ENCODE peak calls at places on chromosomes 1 and 21, in ten cellular contexts. X is endothelial cell, C is mucosa of descending colon, S is tibial nerve, H is endothelial cell of umbilical vein, I is HL-60, F is GM06990, O is BJ, U is uterus, T is tibial artery. E is an unnamed sample.
A peak's percentile ranks its signal among the peaks of the same experiment; 100 is the strongest.

GRCh38 chr1:228955691-228956090 is 220.4 kb downstream of the RHOU start:
- DNase-seq in X (no peak), C (no peak), S (no peak), H (no peak), I (no peak), F (no peak), O (no peak), U (no peak), T (no peak), E (no peak)

GRCh38 chr1:96544831-96545221 is 176.8 kb upstream of the PTBP2 start:
- DNase-seq in X (no peak), C (no peak), S (no peak), H (no peak), I (peak; percentile 55), F (no peak), O (no peak), U (no peak), T (no peak), E (no peak)

GRCh38 chr1:74731399-74732052 is 1.3 kb downstream of the CRYZ start:
- DNase-seq in X (no peak), C (peak; percentile 7), S (no peak), H (peak; percentile 47), I (no peak), F (no peak), O (no peak), U (no peak), T (no peak), E (no peak)

GRCh38 chr1:167722152-167722869 is 529 bp downstream of the MPZL1 start:
- DNase-seq in X (peak; percentile 54), C (peak; percentile 55), S (no peak), H (peak; percentile 52), I (no peak), F (peak; percentile 51), O (no peak), U (no peak), T (peak; percentile 70), E (peak; percentile 75)

GRCh38 chr1:109718495-109718894 is 6.4 kb downstream of the GSTM5 start:
- DNase-seq in X (no peak), C (peak; percentile 55), S (no peak), H (peak; percentile 32), I (no peak), F (no peak), O (no peak), U (no peak), T (no peak), E (no peak)

GRCh38 chr1:228265167-228265566 is 57.3 kb downstream of the OBSCN start:
- DNase-seq in X (no peak), C (no peak), S (no peak), H (peak; percentile 36), I (no peak), F (no peak), O (no peak), U (no peak), T (no peak), E (no peak)

GRCh38 chr1:28392027-28392652 is 22.6 kb downstream of the PHACTR4 start:
- DNase-seq in X (no peak), C (no peak), S (no peak), H (no peak), I (peak; percentile 52), F (no peak), O (peak; percentile 76), U (no peak), T (no peak), E (no peak)

GRCh38 chr1:198678901-198679329 is 40.1 kb downstream of the PTPRC start:
- DNase-seq in X (no peak), C (no peak), S (no peak), H (no peak), I (no peak), F (peak; percentile 75), O (no peak), U (no peak), T (no peak), E (peak; percentile 10)

GRCh38 chr1:47575855-47576757 is 138.3 kb downstream of the FOXD2 start:
- DNase-seq in X (no peak), C (no peak), S (no peak), H (no peak), I (no peak), F (no peak), O (no peak), U (no peak), T (peak; percentile 32), E (no peak)

GRCh38 chr1:77540501-77541161 is 141.8 kb downstream of the ZZZ3 start:
- DNase-seq in X (no peak), C (no peak), S (no peak), H (no peak), I (no peak), F (no peak), O (peak; percentile 48), U (no peak), T (no peak), E (no peak)

GRCh38 chr1:47791879-47792608 is 205.1 kb downstream of the TRABD2B start:
- DNase-seq in X (no peak), C (no peak), S (no peak), H (no peak), I (no peak), F (no peak), O (no peak), U (no peak), T (peak; percentile 76), E (no peak)

GRCh38 chr1:85264150-85264549 is 4.7 kb upstream of the C1orf52 start:
- DNase-seq in X (no peak), C (no peak), S (no peak), H (peak; percentile 23), I (no peak), F (no peak), O (no peak), U (no peak), T (no peak), E (no peak)

GRCh38 chr1:161739865-161740566 is 9.6 kb upstream of the DUSP12 start:
- DNase-seq in X (no peak), C (peak; percentile 24), S (peak; percentile 22), H (no peak), I (peak; percentile 28), F (peak; percentile 72), O (no peak), U (no peak), T (peak; percentile 72), E (no peak)

GRCh38 chr1:65362545-65362944 is 53.2 kb downstream of the DNAJC6 start:
- DNase-seq in X (no peak), C (no peak), S (no peak), H (no peak), I (no peak), F (no peak), O (no peak), U (no peak), T (no peak), E (no peak)

GRCh38 chr1:53123462-53124129 is 18.8 kb downstream of the SLC1A7 start:
- DNase-seq in X (no peak), C (no peak), S (peak; percentile 69), H (peak; percentile 24), I (no peak), F (no peak), O (no peak), U (peak; percentile 75), T (peak; percentile 91), E (no peak)

GRCh38 chr1:53122847-53123461 is 19.5 kb downstream of the SLC1A7 start:
- DNase-seq in X (no peak), C (no peak), S (no peak), H (no peak), I (no peak), F (no peak), O (no peak), U (no peak), T (no peak), E (no peak)

GRCh38 chr1:53122194-53122846 is 20.1 kb downstream of the SLC1A7 start:
- DNase-seq in X (no peak), C (no peak), S (no peak), H (no peak), I (no peak), F (no peak), O (no peak), U (no peak), T (no peak), E (no peak)

GRCh38 chr1:53120659-53121058 is 21.8 kb downstream of the SLC1A7 start:
- DNase-seq in X (no peak), C (no peak), S (no peak), H (no peak), I (no peak), F (no peak), O (no peak), U (no peak), T (no peak), E (no peak)

GRCh38 chr1:53121319-53122172 is 20.9 kb downstream of the SLC1A7 start:
- DNase-seq in X (no peak), C (no peak), S (peak; percentile 36), H (no peak), I (no peak), F (no peak), O (no peak), U (peak; percentile 88), T (no peak), E (no peak)
- TF ChIP-seq CTCF in X (no peak), C (no peak), S (no peak), H (no peak), I (no peak), F (no peak), O (peak; percentile 3), U (no peak), T (no peak), E (no peak)

DNA sequence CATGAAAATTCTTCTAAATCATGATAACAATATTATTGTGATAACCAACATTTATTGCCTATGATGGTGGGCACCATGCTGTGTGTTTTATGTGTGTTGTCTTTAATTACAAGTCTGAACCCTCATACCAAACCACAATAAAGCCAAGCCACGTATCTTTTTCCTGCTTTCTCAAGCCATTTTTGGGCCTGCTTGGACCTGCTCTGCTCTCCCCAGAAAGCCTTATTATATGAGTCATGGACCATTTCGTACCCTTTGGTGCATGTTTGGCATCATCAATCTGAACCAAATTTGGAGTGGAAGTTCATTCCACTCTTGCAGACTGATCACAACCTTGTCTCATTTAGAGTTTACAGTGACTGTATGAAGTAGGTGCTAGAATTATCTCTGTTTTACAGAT is 87.3 kb upstream of the CD53 start:
- DNase-seq in X (no peak), C (no peak), S (no peak), H (no peak), I (no peak), F (no peak), O (no peak), U (no peak), T (no peak), E (no peak)
- TF ChIP-seq CTCF in X (no peak), C (no peak), S (no peak), H (no peak), I (no peak), F (no peak), O (no peak), U (no peak), T (no peak), E (no peak)

GRCh38 chr1:149936992-149937705 is 470 bp upstream of the MTMR11 start:
- DNase-seq in X (no peak), C (peak; percentile 79), S (no peak), H (peak; percentile 36), I (no peak), F (no peak), O (no peak), U (no peak), T (no peak), E (peak; percentile 54)
- TF ChIP-seq CTCF in X (no peak), C (no peak), S (no peak), H (no peak), I (no peak), F (no peak), O (peak; percentile 22), U (no peak), T (no peak), E (no peak)

GRCh38 chr21:15552914-15553491 is 176.8 kb upstream of the USP25 start:
- DNase-seq in X (no peak), C (no peak), S (no peak), H (no peak), I (no peak), F (no peak), O (no peak), U (no peak), T (no peak), E (peak; percentile 45)
- TF ChIP-seq CTCF in X (peak; percentile 31), C (no peak), S (peak; percentile 19), H (peak; percentile 20), I (no peak), F (peak; percentile 35), O (peak; percentile 50), U (no peak), T (no peak), E (peak; percentile 71)

E was measured in GM23338.